ENCODE peak calls at places on chromosomes 3 and 15, in four cellular contexts. J is GM12878, I is K562, Y is HepG2. R is an unnamed sample.

GRCh38 chr3:72347819-72348319 is 500.4 kb downstream of the SHQ1 start:
- DNase-seq in J (peak), I (no peak), Y (no peak), R (peak)

GRCh38 chr15:79045041-79045440 is 45.5 kb downstream of the RASGRF1 start:
- DNase-seq in J (no peak), I (no peak), Y (no peak), R (no peak)

GRCh38 chr3:186368717-186369116 is 6.7 kb upstream of the DGKG start:
- DNase-seq in J (no peak), I (no peak), Y (no peak), R (no peak)

GRCh38 chr15:77944002-77944867 is 133.3 kb downstream of the TBC1D2B start:
- DNase-seq in J (no peak), I (peak), Y (peak), R (peak)

GRCh38 chr15:70100495-70101331 is 3.0 kb upstream of the TLE3 start:
- DNase-seq in J (no peak), I (peak), Y (peak), R (no peak)

GRCh38 chr3:40780801-40781406 is 256.1 kb downstream of the ZNF621 start:
- DNase-seq in J (no peak), I (no peak), Y (no peak), R (no peak)

GRCh38 chr15:24954783-24955548 is at the start of the genes SNRPN and SNURF:
- DNase-seq in J (peak), I (no peak), Y (peak), R (peak)

GRCh38 chr3:140288575-140288974 is 353.6 kb downstream of the CLSTN2 start:
- DNase-seq in J (no peak), I (no peak), Y (no peak), R (no peak)

GRCh38 chr3:15097889-15098288 is 1.1 kb downstream of the RBSN start:
- DNase-seq in J (peak), I (no peak), Y (no peak), R (no peak)

GRCh38 chr3:148697311-148698189 is at the start of gene AGTR1:
- DNase-seq in J (no peak), I (no peak), Y (no peak), R (no peak)

GRCh38 chr3:66075281-66075680 is 36.6 kb upstream of the MAGI1 start:
- DNase-seq in J (no peak), I (no peak), Y (peak), R (no peak)

GRCh38 chr15:33766329-33766728 is 202.0 kb upstream of the CHRM5 start:
- DNase-seq in J (no peak), I (no peak), Y (no peak), R (no peak)

GRCh38 chr15:50116477-50116876 is 2.6 kb downstream of the ATP8B4 start:
- DNase-seq in J (no peak), I (peak), Y (peak), R (no peak)

GRCh38 chr3:41893977-41894376 is 67.9 kb downstream of the ULK4 start:
- DNase-seq in J (no peak), I (peak), Y (peak), R (no peak)

GRCh38 chr3:21297304-21297703 is 453.7 kb downstream of the ZNF385D start:
- DNase-seq in J (no peak), I (no peak), Y (no peak), R (no peak)

GRCh38 chr3:12658593-12659058 is 5.3 kb downstream of the RAF1 start:
- DNase-seq in J (no peak), I (no peak), Y (no peak), R (no peak)

GRCh38 chr15:55775316-55775715 is 32.4 kb upstream of the PRTG start:
- DNase-seq in J (no peak), I (no peak), Y (no peak), R (no peak)

GRCh38 chr3:14124223-14124614 is 451 bp downstream of the CHCHD4 start:
- DNase-seq in J (peak), I (no peak), Y (peak), R (peak)

GRCh38 chr15:85541744-85542143 is 161.3 kb downstream of the AKAP13 start:
- DNase-seq in J (no peak), I (no peak), Y (no peak), R (no peak)

GRCh38 chr3:112126501-112126900 is 6.5 kb downstream of the GCSAM start:
- DNase-seq in J (no peak), I (no peak), Y (no peak), R (no peak)

GRCh38 chr3:12076021-12076420 is 71.8 kb downstream of the SYN2 start:
- DNase-seq in J (no peak), I (no peak), Y (no peak), R (no peak)

GRCh38 chr3:79140718-79141117 is 627.1 kb downstream of the ROBO1 start:
- DNase-seq in J (no peak), I (no peak), Y (no peak), R (no peak)

GRCh38 chr3:13501527-13501926 is 21.4 kb downstream of the HDAC11 start:
- DNase-seq in J (no peak), I (no peak), Y (no peak), R (no peak)

GRCh38 chr3:55541016-55541415 is 53.9 kb upstream of the WNT5A start:
- DNase-seq in J (no peak), I (no peak), Y (no peak), R (no peak)

GRCh38 chr3:127722104-127722784 is 49.5 kb downstream of the ABTB1 start:
- DNase-seq in J (no peak), I (no peak), Y (no peak), R (no peak)

GRCh38 chr3:128491900-128492352 is 1.1 kb downstream of the GATA2 start:
- DNase-seq in J (no peak), I (no peak), Y (no peak), R (no peak)

GRCh38 chr3:63333815-63334214 is 55.7 kb downstream of the SYNPR start:
- DNase-seq in J (no peak), I (no peak), Y (no peak), R (no peak)

GRCh38 chr15:72197045-72197459 is 535 bp downstream of the GRAMD2A start:
- DNase-seq in J (no peak), I (no peak), Y (no peak), R (no peak)

GRCh38 chr3:141421639-141422319 is 53.5 kb downstream of the ZBTB38 start:
- DNase-seq in J (no peak), I (no peak), Y (no peak), R (no peak)

GRCh38 chr15:58269455-58270414 is 131.6 kb downstream of the AQP9 start:
- DNase-seq in J (peak), I (peak), Y (peak), R (no peak)

GRCh38 chr3:51221959-51222358 is 163.1 kb upstream of the MANF start:
- DNase-seq in J (no peak), I (no peak), Y (no peak), R (no peak)

GRCh38 chr3:50172615-50173220 is 17.6 kb downstream of the SEMA3F start:
- DNase-seq in J (no peak), I (no peak), Y (no peak), R (no peak)

GRCh38 chr3:42473083-42473932 is 29.1 kb upstream of the VIPR1 start:
- DNase-seq in J (no peak), I (no peak), Y (no peak), R (no peak)

GRCh38 chr3:108239082-108239481 is 16.9 kb upstream of the IFT57 start:
- DNase-seq in J (no peak), I (no peak), Y (no peak), R (no peak)

GRCh38 chr15:31037731-31038477 is 46.5 kb upstream of the MTMR10 start:
- DNase-seq in J (no peak), I (no peak), Y (no peak), R (no peak)

GRCh38 chr3:66703501-66703900 is 202.7 kb upstream of the LRIG1 start:
- DNase-seq in J (no peak), I (no peak), Y (no peak), R (no peak)

GRCh38 chr3:174529298-174529697 is 329.8 kb upstream of the NAALADL2 start:
- DNase-seq in J (no peak), I (no peak), Y (no peak), R (no peak)

GRCh38 chr3:189361103-189361835 is 189.5 kb downstream of the TPRG1 start:
- DNase-seq in J (no peak), I (no peak), Y (no peak), R (no peak)

GRCh38 chr3:189369636-189370035 is 197.9 kb downstream of the TPRG1 start:
- DNase-seq in J (no peak), I (no peak), Y (no peak), R (no peak)

GRCh38 chr3:189368384-189368783 is 196.6 kb downstream of the TPRG1 start:
- DNase-seq in J (no peak), I (no peak), Y (no peak), R (no peak)

GRCh38 chr3:189363856-189364255 is 192.1 kb downstream of the TPRG1 start:
- DNase-seq in J (no peak), I (no peak), Y (no peak), R (no peak)

GRCh38 chr3:189365609-189366564 is 194.1 kb downstream of the TPRG1 start:
- DNase-seq in J (no peak), I (no peak), Y (no peak), R (no peak)
- TF ChIP-seq TAF1 in J (no peak), I (no peak), Y (no peak), R (no peak)

GRCh38 chr15:62165793-62166380 is 802 bp upstream of the C2CD4B start:
- DNase-seq in J (no peak), I (no peak), Y (no peak), R (no peak)

GRCh38 chr15:62164500-62165028 is 521 bp downstream of the C2CD4B start:
- DNase-seq in J (no peak), I (no peak), Y (no peak), R (peak)

GRCh38 chr15:62163847-62164499 is 1.1 kb downstream of the C2CD4B start:
- DNase-seq in J (no peak), I (no peak), Y (no peak), R (no peak)

GRCh38 chr15:62163397-62163796 is 1.7 kb downstream of the C2CD4B start:
- DNase-seq in J (no peak), I (no peak), Y (no peak), R (no peak)

GRCh38 chr15:62165029-62165792 is at the start of gene C2CD4B:
- DNase-seq in J (no peak), I (no peak), Y (no peak), R (no peak)
- TF ChIP-seq POLR2A in J (no peak), I (no peak), Y (no peak), R (no peak)

DNA sequence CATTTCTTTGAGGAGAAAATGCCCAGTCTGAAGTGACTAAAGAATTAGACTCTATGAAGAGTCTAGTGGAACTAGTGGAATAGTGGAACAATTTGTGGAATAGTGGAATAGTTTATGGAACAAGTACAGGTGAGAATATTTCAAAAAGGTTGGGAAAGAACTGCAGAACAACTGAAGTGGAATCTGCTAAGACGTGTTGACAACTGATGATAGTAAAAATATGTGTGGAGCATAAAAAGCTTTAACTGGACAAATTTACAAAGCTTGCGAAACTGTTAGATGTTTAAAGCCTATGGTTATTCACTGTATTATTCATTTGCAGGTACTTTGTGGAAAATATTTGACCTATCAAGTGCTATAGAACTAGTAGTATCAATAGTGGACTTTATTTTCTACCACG is 164.5 kb downstream of the ADAMTS9 start:
- DNase-seq in J (no peak), I (no peak), Y (no peak), R (no peak)
- TF ChIP-seq POLR2AphosphoS5 in J (no peak), I (no peak), Y (no peak), R (no peak)

GRCh38 chr3:154304116-154304786 is 20.0 kb downstream of the DHX36 start:
- DNase-seq in J (no peak), I (no peak), Y (no peak), R (no peak)

GRCh38 chr3:154307363-154307762 is 16.9 kb downstream of the DHX36 start:
- DNase-seq in J (no peak), I (no peak), Y (no peak), R (no peak)

GRCh38 chr3:154304936-154305335 is 19.4 kb downstream of the DHX36 start:
- DNase-seq in J (no peak), I (no peak), Y (no peak), R (no peak)

DNA sequence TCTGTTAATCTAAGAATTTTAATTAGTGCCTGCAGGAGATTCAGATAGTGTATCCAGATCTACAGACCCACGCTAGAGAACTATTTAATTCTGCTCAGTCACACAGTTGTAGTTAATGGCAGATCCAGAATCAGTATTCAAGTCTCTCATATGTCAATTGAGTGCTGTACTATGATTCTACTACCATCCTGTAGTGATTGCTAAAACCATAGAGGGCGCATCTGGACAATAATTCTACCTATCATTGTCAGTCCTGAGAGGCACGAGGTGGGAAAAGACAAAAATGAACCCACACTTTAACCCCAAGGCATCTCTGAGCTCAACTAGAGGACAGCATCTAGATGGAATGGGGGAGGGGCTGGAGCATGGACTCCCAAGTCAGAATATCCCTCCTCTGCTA is 22.7 kb downstream of the DHX36 start:
- DNase-seq in J (no peak), I (no peak), Y (no peak), R (no peak)
- TF ChIP-seq TAF1 in J (no peak), I (no peak), Y (no peak), R (no peak)

DNA sequence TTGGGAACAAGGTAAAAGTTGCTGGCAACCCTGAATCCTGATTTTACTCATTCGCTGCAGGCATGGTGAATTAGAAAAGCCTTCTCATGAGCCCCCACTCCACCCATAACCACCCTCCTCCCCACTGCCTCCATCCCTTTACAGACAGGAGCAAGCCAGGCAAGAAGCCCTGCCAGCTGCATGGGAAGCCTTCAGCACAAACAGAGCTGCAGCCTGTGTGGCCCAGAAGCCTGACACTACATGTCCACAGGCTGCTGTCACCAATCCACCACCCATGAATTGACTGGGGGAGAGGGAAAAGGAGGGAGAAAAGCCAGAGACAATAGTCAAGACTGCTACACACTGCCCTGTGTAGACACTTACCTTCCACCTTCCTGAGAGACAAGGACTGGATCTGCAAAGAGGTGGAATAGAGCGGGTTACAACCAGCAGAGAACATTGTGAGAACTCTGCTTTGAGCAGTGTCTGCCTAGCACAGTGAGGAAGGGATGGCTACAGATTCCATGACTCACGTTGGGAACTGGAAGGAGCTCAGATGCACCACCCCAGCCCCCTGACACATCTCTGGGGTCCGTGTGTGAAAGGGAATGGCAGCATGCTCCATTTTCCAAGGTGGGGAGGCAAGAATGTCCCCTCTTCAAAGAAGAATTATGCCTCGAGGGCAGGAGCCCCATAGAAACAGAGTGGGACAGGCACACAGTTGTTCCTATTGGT is 33.9 kb downstream of the DZIP1L start:
- DNase-seq in J (no peak), I (no peak), Y (no peak), R (no peak)
- TF ChIP-seq POLR2A in J (no peak), I (no peak), Y (no peak), R (no peak)

GRCh38 chr3:58117561-58118305 is 93.0 kb downstream of the DNASE1L3 start:
- DNase-seq in J (no peak), I (no peak), Y (no peak), R (no peak)
- TF ChIP-seq POLR2AphosphoS5 in J (no peak), I (no peak), Y (no peak), R (no peak)